ENCODE peak calls at places on chromosomes 3 and 15, in ten cellular contexts. One of them, this sample, is unnamed.
A peak's percentile ranks its signal among the peaks of the same experiment; 100 is the strongest.

GRCh38 chr15:85377986-85378385 is 2.4 kb upstream of the AKAP13 start:
- DNase-seq in CD8-positive, alpha-beta T cell: no peak
- DNase-seq in mucosa of descending colon: no peak
- DNase-seq in BE2C: no peak
- DNase-seq in HCT116: no peak
- DNase-seq in upper lobe of right lung: no peak
- DNase-seq in neuronal stem cell: no peak
- DNase-seq in heart right ventricle: no peak
- DNase-seq in esophagus squamous epithelium: no peak
- DNase-seq in mesenchymal stem cell: no peak
- DNase-seq in this sample: no peak

GRCh38 chr3:161600185-161600584 is 103.6 kb downstream of the OTOL1 start:
- DNase-seq in CD8-positive, alpha-beta T cell: no peak
- DNase-seq in mucosa of descending colon: no peak
- DNase-seq in BE2C: no peak
- DNase-seq in HCT116: no peak
- DNase-seq in upper lobe of right lung: no peak
- DNase-seq in neuronal stem cell: no peak
- DNase-seq in heart right ventricle: no peak
- DNase-seq in esophagus squamous epithelium: no peak
- DNase-seq in mesenchymal stem cell: no peak
- DNase-seq in this sample: no peak

GRCh38 chr3:42355612-42356011 is 54.8 kb downstream of the LYZL4 start:
- DNase-seq in CD8-positive, alpha-beta T cell: no peak
- DNase-seq in mucosa of descending colon: no peak
- DNase-seq in BE2C: no peak
- DNase-seq in HCT116: no peak
- DNase-seq in upper lobe of right lung: no peak
- DNase-seq in neuronal stem cell: no peak
- DNase-seq in heart right ventricle: no peak
- DNase-seq in esophagus squamous epithelium: no peak
- DNase-seq in mesenchymal stem cell: no peak
- DNase-seq in this sample: no peak

GRCh38 chr15:39692464-39693327 is 89.9 kb downstream of the FSIP1 start:
- DNase-seq in CD8-positive, alpha-beta T cell: no peak
- DNase-seq in mucosa of descending colon: peak; percentile 34
- DNase-seq in BE2C: no peak
- DNase-seq in HCT116: no peak
- DNase-seq in upper lobe of right lung: no peak
- DNase-seq in neuronal stem cell: peak; percentile 74
- DNase-seq in heart right ventricle: no peak
- DNase-seq in esophagus squamous epithelium: no peak
- DNase-seq in mesenchymal stem cell: no peak
- DNase-seq in this sample: no peak

GRCh38 chr3:190076601-190077444 is 43.9 kb downstream of the P3H2 start:
- DNase-seq in CD8-positive, alpha-beta T cell: no peak
- DNase-seq in mucosa of descending colon: no peak
- DNase-seq in BE2C: no peak
- DNase-seq in HCT116: no peak
- DNase-seq in upper lobe of right lung: no peak
- DNase-seq in neuronal stem cell: peak; percentile 78
- DNase-seq in heart right ventricle: no peak
- DNase-seq in esophagus squamous epithelium: no peak
- DNase-seq in mesenchymal stem cell: peak; percentile 98
- DNase-seq in this sample: peak; percentile 87

GRCh38 chr15:73647259-73648026 is 14.3 kb upstream of the NPTN start:
- DNase-seq in CD8-positive, alpha-beta T cell: no peak
- DNase-seq in mucosa of descending colon: no peak
- DNase-seq in BE2C: no peak
- DNase-seq in HCT116: no peak
- DNase-seq in upper lobe of right lung: no peak
- DNase-seq in neuronal stem cell: no peak
- DNase-seq in heart right ventricle: no peak
- DNase-seq in esophagus squamous epithelium: no peak
- DNase-seq in mesenchymal stem cell: no peak
- DNase-seq in this sample: peak; percentile 56

GRCh38 chr3:68972358-68972979 is 40.1 kb upstream of the TAFA4 start:
- DNase-seq in CD8-positive, alpha-beta T cell: peak; percentile 31
- DNase-seq in mucosa of descending colon: peak; percentile 40
- DNase-seq in BE2C: peak; percentile 80
- DNase-seq in HCT116: peak; percentile 44
- DNase-seq in upper lobe of right lung: no peak
- DNase-seq in neuronal stem cell: peak; percentile 70
- DNase-seq in heart right ventricle: peak; percentile 36
- DNase-seq in esophagus squamous epithelium: no peak
- DNase-seq in mesenchymal stem cell: peak; percentile 62
- DNase-seq in this sample: peak; percentile 81

GRCh38 chr3:14175383-14176037 is 2.9 kb downstream of the XPC start:
- DNase-seq in CD8-positive, alpha-beta T cell: peak; percentile 53
- DNase-seq in mucosa of descending colon: no peak
- DNase-seq in BE2C: no peak
- DNase-seq in HCT116: no peak
- DNase-seq in upper lobe of right lung: no peak
- DNase-seq in neuronal stem cell: no peak
- DNase-seq in heart right ventricle: no peak
- DNase-seq in esophagus squamous epithelium: no peak
- DNase-seq in mesenchymal stem cell: peak; percentile 30
- DNase-seq in this sample: no peak

GRCh38 chr15:64699767-64700388 is 75.5 kb downstream of the RBPMS2 start:
- DNase-seq in CD8-positive, alpha-beta T cell: no peak
- DNase-seq in mucosa of descending colon: no peak
- DNase-seq in BE2C: peak; percentile 91
- DNase-seq in HCT116: no peak
- DNase-seq in upper lobe of right lung: peak; percentile 78
- DNase-seq in neuronal stem cell: no peak
- DNase-seq in heart right ventricle: peak; percentile 70
- DNase-seq in esophagus squamous epithelium: no peak
- DNase-seq in mesenchymal stem cell: peak; percentile 79
- DNase-seq in this sample: peak; percentile 79

GRCh38 chr3:94374439-94375161 is 311.7 kb downstream of the NSUN3 start:
- DNase-seq in CD8-positive, alpha-beta T cell: no peak
- DNase-seq in mucosa of descending colon: no peak
- DNase-seq in BE2C: no peak
- DNase-seq in HCT116: no peak
- DNase-seq in upper lobe of right lung: no peak
- DNase-seq in neuronal stem cell: no peak
- DNase-seq in heart right ventricle: no peak
- DNase-seq in esophagus squamous epithelium: no peak
- DNase-seq in mesenchymal stem cell: no peak
- DNase-seq in this sample: no peak

GRCh38 chr3:196287066-196287404 is 491 bp downstream of the PCYT1A start:
- DNase-seq in CD8-positive, alpha-beta T cell: peak; percentile 33
- DNase-seq in mucosa of descending colon: no peak
- DNase-seq in BE2C: no peak
- DNase-seq in HCT116: no peak
- DNase-seq in upper lobe of right lung: no peak
- DNase-seq in neuronal stem cell: no peak
- DNase-seq in heart right ventricle: peak; percentile 31
- DNase-seq in esophagus squamous epithelium: no peak
- DNase-seq in mesenchymal stem cell: peak; percentile 59
- DNase-seq in this sample: no peak

GRCh38 chr15:86235667-86236066 is 156.0 kb downstream of the AGBL1 start:
- DNase-seq in CD8-positive, alpha-beta T cell: no peak
- DNase-seq in mucosa of descending colon: no peak
- DNase-seq in BE2C: no peak
- DNase-seq in HCT116: no peak
- DNase-seq in upper lobe of right lung: no peak
- DNase-seq in neuronal stem cell: no peak
- DNase-seq in heart right ventricle: no peak
- DNase-seq in esophagus squamous epithelium: no peak
- DNase-seq in mesenchymal stem cell: no peak
- DNase-seq in this sample: no peak

GRCh38 chr3:46906471-46907058 is 29.0 kb downstream of the PTH1R start:
- DNase-seq in CD8-positive, alpha-beta T cell: no peak
- DNase-seq in mucosa of descending colon: peak; percentile 10
- DNase-seq in BE2C: no peak
- DNase-seq in HCT116: no peak
- DNase-seq in upper lobe of right lung: peak; percentile 51
- DNase-seq in neuronal stem cell: no peak
- DNase-seq in heart right ventricle: no peak
- DNase-seq in esophagus squamous epithelium: no peak
- DNase-seq in mesenchymal stem cell: no peak
- DNase-seq in this sample: peak; percentile 58

GRCh38 chr3:46907271-46907670 is 29.8 kb downstream of the PTH1R start:
- DNase-seq in CD8-positive, alpha-beta T cell: no peak
- DNase-seq in mucosa of descending colon: no peak
- DNase-seq in BE2C: no peak
- DNase-seq in HCT116: no peak
- DNase-seq in upper lobe of right lung: peak; percentile 48
- DNase-seq in neuronal stem cell: no peak
- DNase-seq in heart right ventricle: no peak
- DNase-seq in esophagus squamous epithelium: no peak
- DNase-seq in mesenchymal stem cell: no peak
- DNase-seq in this sample: peak; percentile 66

GRCh38 chr3:46908294-46908985 is 30.9 kb downstream of the PTH1R start:
- DNase-seq in CD8-positive, alpha-beta T cell: no peak
- DNase-seq in mucosa of descending colon: peak; percentile 23
- DNase-seq in BE2C: no peak
- DNase-seq in HCT116: no peak
- DNase-seq in upper lobe of right lung: peak; percentile 64
- DNase-seq in neuronal stem cell: no peak
- DNase-seq in heart right ventricle: no peak
- DNase-seq in esophagus squamous epithelium: no peak
- DNase-seq in mesenchymal stem cell: no peak
- DNase-seq in this sample: peak; percentile 91

GRCh38 chr3:46908986-46909534 is 31.5 kb downstream of the PTH1R start:
- DNase-seq in CD8-positive, alpha-beta T cell: no peak
- DNase-seq in mucosa of descending colon: peak; percentile 30
- DNase-seq in BE2C: no peak
- DNase-seq in HCT116: no peak
- DNase-seq in upper lobe of right lung: no peak
- DNase-seq in neuronal stem cell: no peak
- DNase-seq in heart right ventricle: no peak
- DNase-seq in esophagus squamous epithelium: no peak
- DNase-seq in mesenchymal stem cell: no peak
- DNase-seq in this sample: no peak

GRCh38 chr3:46907960-46908293 is 30.4 kb downstream of the PTH1R start:
- DNase-seq in CD8-positive, alpha-beta T cell: no peak
- DNase-seq in mucosa of descending colon: no peak
- DNase-seq in BE2C: no peak
- DNase-seq in HCT116: no peak
- DNase-seq in upper lobe of right lung: no peak
- DNase-seq in neuronal stem cell: no peak
- DNase-seq in heart right ventricle: no peak
- DNase-seq in esophagus squamous epithelium: no peak
- DNase-seq in mesenchymal stem cell: no peak
- DNase-seq in this sample: no peak
- H3K36me3 ChIP-seq in CD8-positive, alpha-beta T cell: no peaks in the 10 kb centered on the region
- H3K36me3 ChIP-seq in mucosa of descending colon: no peaks in the 10 kb centered on the region
- H3K36me3 ChIP-seq in BE2C: no peaks in the 10 kb centered on the region
- H3K36me3 ChIP-seq in HCT116: no peaks in the 10 kb centered on the region
- H3K36me3 ChIP-seq in upper lobe of right lung: no peaks in the 10 kb centered on the region
- H3K36me3 ChIP-seq in neuronal stem cell: no peaks in the 10 kb centered on the region
- H3K36me3 ChIP-seq in heart right ventricle: no peaks in the 10 kb centered on the region
- H3K36me3 ChIP-seq in esophagus squamous epithelium: no peaks in the 10 kb centered on the region
- H3K36me3 ChIP-seq in mesenchymal stem cell: no peaks in the 10 kb centered on the region
- H3K36me3 ChIP-seq in this sample: no peaks in the 10 kb centered on the region

DNA sequence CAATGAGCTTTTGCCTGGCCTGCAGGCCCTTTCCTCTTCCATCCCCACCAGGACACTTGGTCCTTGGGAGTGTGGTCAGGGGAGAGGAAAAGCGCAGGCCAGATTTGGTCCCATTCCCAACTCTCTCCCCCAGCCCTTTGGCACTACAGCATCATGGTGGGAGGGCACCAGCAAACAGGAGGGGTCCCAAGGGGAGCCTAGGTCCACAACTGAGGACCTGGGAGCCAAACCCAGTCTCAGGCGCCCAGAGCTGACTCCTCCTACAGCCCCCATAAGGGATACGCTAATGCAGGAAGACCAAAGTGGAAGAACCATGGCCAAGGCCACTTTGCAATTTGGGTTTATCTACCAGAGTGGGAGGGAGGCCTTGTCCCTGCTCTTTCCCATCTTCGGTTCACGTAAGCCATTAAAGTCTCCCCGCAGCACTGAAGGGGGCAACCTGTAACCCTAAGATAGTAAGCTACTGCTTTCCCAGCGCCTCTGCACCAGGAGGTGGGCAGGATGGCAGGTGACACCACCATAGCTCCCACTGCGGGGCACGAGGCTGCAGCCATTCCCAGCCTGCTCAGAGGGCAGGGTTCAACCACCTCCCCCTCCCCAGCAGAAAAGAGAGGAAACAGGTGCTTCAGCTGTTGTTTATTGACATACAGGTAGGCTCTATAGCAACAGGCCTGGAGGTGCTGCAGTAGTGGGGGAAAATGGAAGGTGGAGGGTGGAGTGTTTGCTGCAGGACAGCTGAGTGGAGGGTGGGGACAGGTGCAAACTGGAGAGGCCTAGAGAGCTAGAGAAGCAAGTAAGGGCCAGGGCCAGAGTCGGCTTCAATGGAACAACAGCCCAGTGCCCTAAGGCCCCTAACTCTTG is 1.1 kb upstream of the GRAMD2A start:
- DNase-seq in CD8-positive, alpha-beta T cell: no peak
- DNase-seq in mucosa of descending colon: peak; percentile 37
- DNase-seq in BE2C: no peak
- DNase-seq in HCT116: no peak
- DNase-seq in upper lobe of right lung: no peak
- DNase-seq in neuronal stem cell: no peak
- DNase-seq in heart right ventricle: no peak
- DNase-seq in esophagus squamous epithelium: no peak
- DNase-seq in mesenchymal stem cell: no peak
- DNase-seq in this sample: peak; percentile 72
- H3K36me3 ChIP-seq in CD8-positive, alpha-beta T cell: peaks cover 40% of the 10 kb centered on the region
- H3K36me3 ChIP-seq in mucosa of descending colon: peaks cover 22% of the 10 kb centered on the region
- H3K36me3 ChIP-seq in BE2C: peaks cover 58% of the 10 kb centered on the region
- H3K36me3 ChIP-seq in HCT116: peaks cover 43% of the 10 kb centered on the region
- H3K36me3 ChIP-seq in upper lobe of right lung: peaks cover 48% of the 10 kb centered on the region
- H3K36me3 ChIP-seq in neuronal stem cell: peaks cover 57% of the 10 kb centered on the region
- H3K36me3 ChIP-seq in heart right ventricle: peaks cover 10% of the 10 kb centered on the region
- H3K36me3 ChIP-seq in esophagus squamous epithelium: peaks cover 48% of the 10 kb centered on the region
- H3K36me3 ChIP-seq in mesenchymal stem cell: peaks cover 56% of the 10 kb centered on the region
- H3K36me3 ChIP-seq in this sample: peaks cover 56% of the 10 kb centered on the region

DNA sequence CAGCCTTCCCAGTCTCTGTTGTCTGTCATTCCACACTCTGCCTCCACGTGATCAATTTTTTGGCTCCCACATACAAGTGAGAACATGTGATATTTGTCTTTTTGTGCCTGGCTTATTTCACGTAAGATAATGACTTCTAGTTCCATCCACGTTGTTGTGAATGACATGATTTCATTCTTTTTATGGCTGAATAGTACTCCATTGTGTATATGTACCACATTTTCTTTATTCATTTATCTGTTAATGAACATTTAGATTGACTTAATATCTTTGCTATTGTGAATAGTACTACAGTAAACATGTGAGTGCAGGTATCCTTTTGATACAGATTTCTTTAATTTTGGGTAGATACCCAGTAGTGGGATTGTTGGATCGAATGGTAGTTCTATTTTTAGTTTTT is 31.4 kb downstream of the ASB14 start:
- DNase-seq in CD8-positive, alpha-beta T cell: no peak
- DNase-seq in mucosa of descending colon: no peak
- DNase-seq in BE2C: no peak
- DNase-seq in HCT116: no peak
- DNase-seq in upper lobe of right lung: no peak
- DNase-seq in neuronal stem cell: no peak
- DNase-seq in heart right ventricle: no peak
- DNase-seq in esophagus squamous epithelium: no peak
- DNase-seq in mesenchymal stem cell: no peak
- DNase-seq in this sample: no peak
- H3K36me3 ChIP-seq in CD8-positive, alpha-beta T cell: peaks cover 14% of the 10 kb centered on the region
- H3K36me3 ChIP-seq in mucosa of descending colon: no peaks in the 10 kb centered on the region
- H3K36me3 ChIP-seq in BE2C: peaks cover 7% of the 10 kb centered on the region
- H3K36me3 ChIP-seq in HCT116: peaks cover 45% of the 10 kb centered on the region
- H3K36me3 ChIP-seq in upper lobe of right lung: peaks cover 77% of the 10 kb centered on the region
- H3K36me3 ChIP-seq in neuronal stem cell: peaks cover 80% of the 10 kb centered on the region
- H3K36me3 ChIP-seq in heart right ventricle: peaks cover 8% of the 10 kb centered on the region
- H3K36me3 ChIP-seq in esophagus squamous epithelium: peaks cover 33% of the 10 kb centered on the region
- H3K36me3 ChIP-seq in mesenchymal stem cell: peaks cover 84% of the 10 kb centered on the region
- H3K36me3 ChIP-seq in this sample: peaks cover 48% of the 10 kb centered on the region

GRCh38 chr3:53226841-53227407 is 28.9 kb downstream of the TKT start:
- DNase-seq in CD8-positive, alpha-beta T cell: no peak
- DNase-seq in mucosa of descending colon: no peak
- DNase-seq in BE2C: no peak
- DNase-seq in HCT116: no peak
- DNase-seq in upper lobe of right lung: peak; percentile 45
- DNase-seq in neuronal stem cell: no peak
- DNase-seq in heart right ventricle: no peak
- DNase-seq in esophagus squamous epithelium: no peak
- DNase-seq in mesenchymal stem cell: no peak
- DNase-seq in this sample: peak; percentile 67
- H3K36me3 ChIP-seq in CD8-positive, alpha-beta T cell: peaks cover 51% of the 10 kb centered on the region
- H3K36me3 ChIP-seq in mucosa of descending colon: peaks cover 22% of the 10 kb centered on the region
- H3K36me3 ChIP-seq in BE2C: peaks cover 51% of the 10 kb centered on the region
- H3K36me3 ChIP-seq in HCT116: peaks cover 90% of the 10 kb centered on the region
- H3K36me3 ChIP-seq in upper lobe of right lung: peaks cover 86% of the 10 kb centered on the region
- H3K36me3 ChIP-seq in neuronal stem cell: peaks cover 96% of the 10 kb centered on the region
- H3K36me3 ChIP-seq in heart right ventricle: peaks cover 10% of the 10 kb centered on the region
- H3K36me3 ChIP-seq in esophagus squamous epithelium: peaks cover 84% of the 10 kb centered on the region
- H3K36me3 ChIP-seq in mesenchymal stem cell: peaks cover 100% of the 10 kb centered on the region
- H3K36me3 ChIP-seq in this sample: peaks cover 99% of the 10 kb centered on the region

This sample was measured in osteoblast.